ENCODE peak calls at places on chromosomes 12 and 14, in five cellular contexts. One of them, this sample, is unnamed.

GRCh38 chr14:32938719-32939253 is at the start of gene NPAS3:
- DNase-seq in natural killer cell: no peak
- DNase-seq in neural crest cell: no peak
- DNase-seq in brain microvascular endothelial cell: no peak
- DNase-seq in fibroblast of mammary gland: no peak
- DNase-seq in this sample: no peak

GRCh38 chr12:95473440-95473946 is 459 bp upstream of the METAP2 start:
- DNase-seq in natural killer cell: no peak
- DNase-seq in neural crest cell: no peak
- DNase-seq in brain microvascular endothelial cell: peak; percentile 28
- DNase-seq in fibroblast of mammary gland: peak; percentile 55
- DNase-seq in this sample: no peak

GRCh38 chr14:32400480-32400879 is 71.4 kb downstream of the AKAP6 start:
- DNase-seq in natural killer cell: no peak
- DNase-seq in neural crest cell: no peak
- DNase-seq in brain microvascular endothelial cell: no peak
- DNase-seq in fibroblast of mammary gland: peak; percentile 63
- DNase-seq in this sample: no peak

GRCh38 chr12:109273354-109273753 is 35.7 kb downstream of the FOXN4 start:
- DNase-seq in natural killer cell: no peak
- DNase-seq in neural crest cell: no peak
- DNase-seq in brain microvascular endothelial cell: no peak
- DNase-seq in fibroblast of mammary gland: no peak
- DNase-seq in this sample: no peak

GRCh38 chr12:30152705-30153104 is 369.0 kb upstream of the TMTC1 start:
- DNase-seq in natural killer cell: no peak
- DNase-seq in neural crest cell: no peak
- DNase-seq in brain microvascular endothelial cell: no peak
- DNase-seq in fibroblast of mammary gland: no peak
- DNase-seq in this sample: no peak

GRCh38 chr12:46367351-46368029 is 5.1 kb downstream of the SLC38A2 start:
- DNase-seq in natural killer cell: no peak
- DNase-seq in neural crest cell: no peak
- DNase-seq in brain microvascular endothelial cell: no peak
- DNase-seq in fibroblast of mammary gland: no peak
- DNase-seq in this sample: no peak

GRCh38 chr14:28774764-28775738 is 8.5 kb downstream of the FOXG1 start:
- DNase-seq in natural killer cell: no peak
- DNase-seq in neural crest cell: no peak
- DNase-seq in brain microvascular endothelial cell: no peak
- DNase-seq in fibroblast of mammary gland: no peak
- DNase-seq in this sample: no peak

GRCh38 chr14:95538801-95539509 is 4.1 kb downstream of the GLRX5 start:
- DNase-seq in natural killer cell: no peak
- DNase-seq in neural crest cell: no peak
- DNase-seq in brain microvascular endothelial cell: no peak
- DNase-seq in fibroblast of mammary gland: no peak
- DNase-seq in this sample: no peak

GRCh38 chr14:101588990-101589389 is 27.7 kb downstream of the DIO3 start:
- DNase-seq in natural killer cell: no peak
- DNase-seq in neural crest cell: no peak
- DNase-seq in brain microvascular endothelial cell: peak; percentile 2
- DNase-seq in fibroblast of mammary gland: no peak
- DNase-seq in this sample: no peak

GRCh38 chr12:30047499-30048262 is 263.9 kb upstream of the TMTC1 start:
- DNase-seq in natural killer cell: no peak
- DNase-seq in neural crest cell: no peak
- DNase-seq in brain microvascular endothelial cell: peak; percentile 63
- DNase-seq in fibroblast of mammary gland: peak; percentile 76
- DNase-seq in this sample: no peak

GRCh38 chr14:48805315-48805714 is 780.9 kb downstream of the RPS29 start:
- DNase-seq in natural killer cell: no peak
- DNase-seq in neural crest cell: no peak
- DNase-seq in brain microvascular endothelial cell: no peak
- DNase-seq in fibroblast of mammary gland: no peak
- DNase-seq in this sample: no peak

GRCh38 chr14:21852061-21852664 is 178.5 kb upstream of the OR4E1 start:
- DNase-seq in natural killer cell: peak; percentile 48
- DNase-seq in neural crest cell: peak; percentile 71
- DNase-seq in brain microvascular endothelial cell: peak; percentile 29
- DNase-seq in fibroblast of mammary gland: peak; percentile 37
- DNase-seq in this sample: peak; percentile 17
- TF ChIP-seq CTCF in natural killer cell: peak; percentile 88
- TF ChIP-seq CTCF in neural crest cell: peak; percentile 82
- TF ChIP-seq CTCF in brain microvascular endothelial cell: peak; percentile 88
- TF ChIP-seq CTCF in fibroblast of mammary gland: peak; percentile 75
- TF ChIP-seq CTCF in this sample: no peak

GRCh38 chr12:127781336-127781735 is 485.6 kb upstream of the TMEM132C start:
- DNase-seq in natural killer cell: no peak
- DNase-seq in neural crest cell: no peak
- DNase-seq in brain microvascular endothelial cell: no peak
- DNase-seq in fibroblast of mammary gland: no peak
- DNase-seq in this sample: no peak
- TF ChIP-seq CTCF in natural killer cell: no peak
- TF ChIP-seq CTCF in neural crest cell: no peak
- TF ChIP-seq CTCF in brain microvascular endothelial cell: no peak
- TF ChIP-seq CTCF in fibroblast of mammary gland: no peak
- TF ChIP-seq CTCF in this sample: no peak

DNA sequence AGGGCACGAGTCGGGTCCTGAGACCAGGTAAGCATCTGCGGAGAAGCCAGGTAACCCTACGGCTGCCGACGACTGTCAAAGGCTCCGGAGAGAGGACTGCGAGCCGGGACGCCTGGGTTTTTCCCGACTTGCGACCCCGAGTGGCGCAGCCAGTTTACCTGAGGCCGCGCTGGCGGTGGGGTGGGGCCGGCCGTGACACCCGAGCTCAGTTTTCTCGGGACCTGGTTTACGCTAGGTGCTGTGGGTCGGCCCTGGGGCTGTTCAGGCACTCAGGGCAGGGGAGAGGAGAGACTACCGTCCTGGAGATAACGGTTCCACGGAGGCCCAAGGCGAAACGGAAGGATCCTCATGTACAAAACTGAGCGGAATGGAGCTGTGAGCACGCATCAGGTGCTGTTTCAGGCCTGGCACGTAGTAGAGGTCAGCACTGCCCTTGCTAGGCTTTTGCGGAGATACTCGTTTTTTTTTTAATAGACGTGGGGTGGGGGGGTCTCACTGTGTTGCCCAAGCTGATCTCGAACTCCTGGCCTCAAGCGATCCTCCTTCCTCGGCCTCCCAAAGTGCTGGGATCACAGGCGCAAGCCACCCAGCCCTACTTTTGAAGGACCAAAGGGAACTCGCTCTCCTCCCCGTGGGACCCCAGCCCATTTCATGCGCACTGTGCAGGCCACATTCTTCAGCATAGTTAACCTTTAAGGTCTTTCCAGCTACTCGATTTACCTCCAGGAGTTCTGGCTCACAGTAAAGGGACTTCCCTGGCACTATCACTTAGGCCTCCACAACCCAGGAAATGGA is 466 bp downstream of the MTRFR start:
- DNase-seq in natural killer cell: no peak
- DNase-seq in neural crest cell: no peak
- DNase-seq in brain microvascular endothelial cell: no peak
- DNase-seq in fibroblast of mammary gland: no peak
- DNase-seq in this sample: no peak
- TF ChIP-seq CTCF in natural killer cell: no peak
- TF ChIP-seq CTCF in neural crest cell: no peak
- TF ChIP-seq CTCF in brain microvascular endothelial cell: no peak
- TF ChIP-seq CTCF in fibroblast of mammary gland: no peak
- TF ChIP-seq CTCF in this sample: no peak

GRCh38 chr12:104668274-104668718 is 211.5 kb downstream of the CHST11 start:
- DNase-seq in natural killer cell: no peak
- DNase-seq in neural crest cell: no peak
- DNase-seq in brain microvascular endothelial cell: peak; percentile 92
- DNase-seq in fibroblast of mammary gland: no peak
- DNase-seq in this sample: no peak

GRCh38 chr12:104670439-104671406 is 214.0 kb downstream of the CHST11 start:
- DNase-seq in natural killer cell: no peak
- DNase-seq in neural crest cell: no peak
- DNase-seq in brain microvascular endothelial cell: no peak
- DNase-seq in fibroblast of mammary gland: no peak
- DNase-seq in this sample: no peak

GRCh38 chr12:104669851-104670337 is 213.1 kb downstream of the CHST11 start:
- DNase-seq in natural killer cell: peak; percentile 27
- DNase-seq in neural crest cell: no peak
- DNase-seq in brain microvascular endothelial cell: no peak
- DNase-seq in fibroblast of mammary gland: peak; percentile 68
- DNase-seq in this sample: peak; percentile 32

GRCh38 chr12:104667139-104667538 is 210.4 kb downstream of the CHST11 start:
- DNase-seq in natural killer cell: no peak
- DNase-seq in neural crest cell: no peak
- DNase-seq in brain microvascular endothelial cell: no peak
- DNase-seq in fibroblast of mammary gland: peak; percentile 78
- DNase-seq in this sample: no peak

DNA sequence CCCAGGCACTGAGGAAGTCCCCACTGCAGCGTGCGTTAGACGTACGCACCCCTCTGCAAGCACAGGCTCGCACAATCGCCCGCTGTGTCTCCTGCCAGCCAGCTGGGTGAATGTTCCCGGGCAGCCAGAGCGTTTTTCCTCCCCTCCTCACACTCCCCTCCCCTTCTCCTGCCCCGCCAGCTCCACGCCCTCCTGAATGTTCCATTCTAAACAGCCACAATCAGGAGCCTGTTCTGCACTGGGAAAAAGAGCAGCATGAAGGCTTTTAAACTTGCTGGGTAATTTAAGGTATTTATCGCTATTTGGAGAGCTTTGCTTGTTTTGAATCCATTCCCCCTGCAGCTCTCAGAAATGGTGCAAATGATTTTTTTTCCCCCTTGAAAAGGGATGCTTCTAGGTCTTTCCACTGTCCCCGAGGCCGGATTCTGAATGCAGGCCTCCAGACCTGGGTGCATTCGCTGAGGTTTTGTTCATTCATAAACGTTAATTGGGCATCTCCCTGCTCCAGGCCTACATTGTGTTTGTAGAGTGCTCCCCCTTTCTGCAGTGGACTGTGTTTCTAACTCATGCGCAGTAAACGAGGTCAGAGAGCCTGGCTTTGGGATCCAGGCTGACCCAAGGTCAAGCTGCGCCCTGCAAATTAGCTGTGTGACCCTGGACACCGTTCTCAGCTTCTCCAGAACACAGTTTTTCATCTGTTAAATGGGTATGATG is 212.5 kb downstream of the CHST11 start:
- DNase-seq in natural killer cell: no peak
- DNase-seq in neural crest cell: peak; percentile 47
- DNase-seq in brain microvascular endothelial cell: no peak
- DNase-seq in fibroblast of mammary gland: no peak
- DNase-seq in this sample: no peak
- TF ChIP-seq CTCF in natural killer cell: no peak
- TF ChIP-seq CTCF in neural crest cell: peak; percentile 16
- TF ChIP-seq CTCF in brain microvascular endothelial cell: peak; percentile 46
- TF ChIP-seq CTCF in fibroblast of mammary gland: peak; percentile 29
- TF ChIP-seq CTCF in this sample: no peak

GRCh38 chr12:114631242-114631641 is 52.7 kb downstream of the TBX3 start:
- DNase-seq in natural killer cell: no peak
- DNase-seq in neural crest cell: no peak
- DNase-seq in brain microvascular endothelial cell: no peak
- DNase-seq in fibroblast of mammary gland: no peak
- DNase-seq in this sample: no peak

GRCh38 chr12:114638790-114639435 is 45.1 kb downstream of the TBX3 start:
- DNase-seq in natural killer cell: no peak
- DNase-seq in neural crest cell: no peak
- DNase-seq in brain microvascular endothelial cell: no peak
- DNase-seq in fibroblast of mammary gland: no peak
- DNase-seq in this sample: no peak

GRCh38 chr12:114636723-114637480 is 47.1 kb downstream of the TBX3 start:
- DNase-seq in natural killer cell: no peak
- DNase-seq in neural crest cell: peak; percentile 22
- DNase-seq in brain microvascular endothelial cell: no peak
- DNase-seq in fibroblast of mammary gland: peak; percentile 26
- DNase-seq in this sample: no peak
- TF ChIP-seq CTCF in natural killer cell: no peak
- TF ChIP-seq CTCF in neural crest cell: peak; percentile 60
- TF ChIP-seq CTCF in brain microvascular endothelial cell: peak; percentile 67
- TF ChIP-seq CTCF in fibroblast of mammary gland: peak; percentile 49
- TF ChIP-seq CTCF in this sample: no peak

GRCh38 chr12:93595336-93595735 is 22.9 kb downstream of the SOCS2 start:
- DNase-seq in natural killer cell: no peak
- DNase-seq in neural crest cell: no peak
- DNase-seq in brain microvascular endothelial cell: no peak
- DNase-seq in fibroblast of mammary gland: no peak
- DNase-seq in this sample: no peak
- TF ChIP-seq CTCF in natural killer cell: no peak
- TF ChIP-seq CTCF in neural crest cell: no peak
- TF ChIP-seq CTCF in brain microvascular endothelial cell: no peak
- TF ChIP-seq CTCF in fibroblast of mammary gland: no peak
- TF ChIP-seq CTCF in this sample: no peak

DNA sequence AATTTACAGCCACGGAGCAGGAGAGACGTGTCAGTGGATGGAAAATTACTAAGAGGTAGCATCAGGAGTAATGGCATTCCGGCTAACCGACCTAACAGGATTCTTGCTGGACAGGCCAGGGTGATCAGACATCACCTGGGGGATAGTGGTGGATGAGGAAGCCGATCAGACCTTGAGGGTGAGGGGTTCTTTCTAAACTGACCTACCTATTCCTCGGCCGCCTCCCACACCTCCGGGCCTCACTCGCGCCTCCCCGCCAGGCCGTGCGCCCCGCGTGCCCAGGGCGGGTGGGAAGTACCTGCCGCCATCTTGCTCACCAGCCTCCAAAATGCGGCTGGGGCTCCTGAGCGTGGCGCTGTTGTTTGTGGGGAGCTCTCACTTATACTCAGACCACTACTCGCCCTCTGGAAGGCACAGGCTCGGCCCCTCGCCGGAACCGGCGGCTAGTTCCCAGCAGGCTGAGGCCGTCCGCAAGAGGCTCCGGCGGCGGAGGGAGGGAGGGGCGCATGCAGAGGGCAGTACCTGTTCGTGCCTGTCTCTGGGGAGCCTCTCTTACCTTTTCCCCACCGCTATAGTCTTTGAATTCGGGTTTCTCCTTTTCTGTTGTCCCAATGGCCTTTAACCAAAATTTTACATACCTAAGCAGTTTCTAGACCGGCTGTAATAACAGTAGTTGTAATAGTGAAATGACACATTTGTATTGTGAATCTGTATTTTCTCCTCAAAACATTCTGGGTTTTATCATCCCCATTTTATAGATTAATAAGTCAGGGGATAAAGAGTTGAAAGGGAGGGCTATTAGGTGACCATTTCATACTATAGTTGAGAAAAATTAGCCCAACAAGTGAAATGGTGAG is at the start of gene TMPRSS12:
- DNase-seq in natural killer cell: no peak
- DNase-seq in neural crest cell: no peak
- DNase-seq in brain microvascular endothelial cell: no peak
- DNase-seq in fibroblast of mammary gland: no peak
- DNase-seq in this sample: no peak
- TF ChIP-seq CTCF in natural killer cell: no peak
- TF ChIP-seq CTCF in neural crest cell: no peak
- TF ChIP-seq CTCF in brain microvascular endothelial cell: peak; percentile 34
- TF ChIP-seq CTCF in fibroblast of mammary gland: no peak
- TF ChIP-seq CTCF in this sample: no peak

This sample was measured in activated B cell treated with CpG ODN at 0.5 μM for 24 hours.